ENCODE peak calls at places on chromosomes 6 and 20, in eight cellular contexts. C, O, P, H, V, K, R and I are unnamed samples.
A peak's percentile ranks its signal among the peaks of the same experiment; 100 is the strongest.

GRCh38 chr6:11434565-11435326 is 102.8 kb upstream of the TMEM170B start:
- DNase-seq in P (no peak), V (peak; percentile 71), R (peak; percentile 42), K (no peak), H (peak; percentile 95), O (peak; percentile 100), C (no peak), I (no peak)

GRCh38 chr6:53377793-53378192 is 29.0 kb upstream of the ELOVL5 start:
- DNase-seq in O (no peak), K (no peak), C (no peak), R (no peak), H (no peak), V (no peak), P (no peak), I (no peak)

GRCh38 chr6:143125455-143125854 is 64.8 kb downstream of the AIG1 start:
- DNase-seq in V (no peak), C (no peak), K (no peak), O (no peak), P (no peak), H (no peak), R (no peak), I (no peak)

GRCh38 chr20:7285918-7286556 is 518.6 kb downstream of the BMP2 start:
- DNase-seq in C (no peak), H (peak; percentile 81), P (peak; percentile 82), R (peak; percentile 79), O (peak; percentile 80), V (peak; percentile 86), K (peak; percentile 48), I (peak; percentile 44)

GRCh38 chr20:48820649-48820973 is 7.2 kb downstream of the PREX1 start:
- DNase-seq in K (no peak), O (no peak), V (no peak), P (no peak), C (no peak), H (no peak), R (no peak), I (no peak)

GRCh38 chr6:117496383-117496990 is 14.0 kb downstream of the DCBLD1 start:
- DNase-seq in O (no peak), H (no peak), C (no peak), V (no peak), R (no peak), P (no peak), K (no peak), I (no peak)

GRCh38 chr6:27726620-27727023 is 185.6 kb downstream of the OR2B2 start:
- DNase-seq in O (peak; percentile 38), K (peak; percentile 69), V (no peak), P (no peak), C (peak; percentile 17), R (no peak), H (peak; percentile 71), I (no peak)

GRCh38 chr20:48459729-48460395 is 367.9 kb downstream of the PREX1 start:
- DNase-seq in O (no peak), H (no peak), C (no peak), R (no peak), K (no peak), V (no peak), P (peak; percentile 25), I (no peak)

GRCh38 chr6:16481680-16482079 is 243.3 kb downstream of the GMPR start:
- DNase-seq in R (no peak), V (no peak), K (no peak), C (no peak), H (no peak), O (no peak), P (no peak), I (no peak)

GRCh38 chr20:61569836-61570235 is 317.8 kb downstream of the CDH4 start:
- DNase-seq in K (no peak), V (no peak), O (no peak), R (no peak), C (no peak), H (no peak), P (no peak), I (no peak)

GRCh38 chr6:26311012-26311384 is 54.0 kb upstream of the BTN3A2 start:
- DNase-seq in C (no peak), R (no peak), K (peak; percentile 87), P (no peak), V (no peak), O (peak; percentile 38), H (peak; percentile 69), I (peak; percentile 36)

GRCh38 chr6:8953310-8953709 is 518.0 kb upstream of the SLC35B3 start:
- DNase-seq in P (no peak), R (no peak), V (no peak), C (no peak), H (no peak), O (no peak), K (no peak), I (no peak)

DNA sequence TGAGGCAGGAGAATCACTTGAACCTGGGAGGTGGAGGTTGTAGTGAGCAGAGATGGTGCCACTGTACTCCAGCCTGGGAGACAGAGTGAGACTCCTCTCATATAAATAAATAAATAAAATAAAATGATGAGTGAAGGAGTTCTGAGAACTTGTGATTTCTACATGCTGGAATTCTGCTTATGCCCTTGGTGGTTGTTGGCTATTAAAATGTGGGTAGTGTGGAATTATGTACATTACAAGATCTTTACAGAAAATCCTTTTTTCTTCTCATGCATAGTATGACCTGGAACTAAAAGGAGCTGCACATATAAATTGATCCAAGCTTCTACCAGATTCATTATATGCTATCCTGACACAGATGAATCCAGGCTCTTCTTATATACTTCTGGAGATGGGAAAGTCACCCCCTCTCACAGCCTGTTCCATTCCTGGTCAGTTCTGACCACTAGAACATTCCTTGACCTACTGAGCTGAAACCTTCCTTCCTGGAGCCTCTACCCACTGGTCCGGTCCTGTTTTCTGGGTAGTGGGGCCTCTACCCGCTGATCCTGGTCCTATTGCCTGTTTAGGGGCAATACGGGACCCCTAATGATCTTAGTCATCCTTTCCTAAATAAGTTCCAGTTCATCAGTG is 37.7 kb upstream of the TAF8 start:
- DNase-seq in P (no peak), K (no peak), R (no peak), C (no peak), H (no peak), O (no peak), V (no peak), I (no peak)
- H3K4me3 ChIP-seq in P (no peak overlapping the region), K (no peak overlapping the region), R (no peak overlapping the region), C (no peak overlapping the region), H (no peak overlapping the region), O (no peak overlapping the region), V (no peak overlapping the region), I (no peak overlapping the region)

GRCh38 chr6:36769161-36769675 is 70.0 kb downstream of the CPNE5 start:
- DNase-seq in V (no peak), P (no peak), K (no peak), R (no peak), O (no peak), H (no peak), C (peak; percentile 19), I (no peak)
- TF ChIP-seq EP300 in V (no peak), P (no peak), K (no peak), R (no peak), O (no peak), H (no peak), C (no peak), I (no peak)

GRCh38 chr6:33788694-33789549 is at the start of gene LEMD2:
- DNase-seq in K (peak; percentile 98), C (peak; percentile 71), V (peak; percentile 90), R (peak; percentile 94), O (peak; percentile 81), H (peak; percentile 92), P (peak; percentile 97), I (peak; percentile 97)

GRCh38 chr6:33786736-33787135 is 2.2 kb downstream of the LEMD2 start:
- DNase-seq in P (no peak), V (no peak), H (no peak), R (no peak), K (no peak), O (no peak), C (no peak), I (no peak)

GRCh38 chr6:33787954-33788693 is 806 bp downstream of the LEMD2 start:
- DNase-seq in K (peak; percentile 75), O (peak; percentile 46), H (peak; percentile 63), V (peak; percentile 68), C (no peak), P (peak; percentile 95), R (peak; percentile 65), I (peak; percentile 75)

GRCh38 chr6:33785766-33786165 is 3.2 kb downstream of the LEMD2 start:
- DNase-seq in V (no peak), C (no peak), R (no peak), H (no peak), O (no peak), K (no peak), P (no peak), I (no peak)

GRCh38 chr6:33787336-33787953 is 1.5 kb downstream of the LEMD2 start:
- DNase-seq in H (no peak), K (no peak), C (no peak), R (no peak), O (no peak), P (no peak), V (no peak), I (no peak)
- H3K4me1 ChIP-seq in H (peaks cover 24% of the 10 kb centered on the region), K (peaks cover 10% of the 10 kb centered on the region), C (peaks cover 23% of the 10 kb centered on the region), R (peaks cover 48% of the 10 kb centered on the region), O (peaks cover 29% of the 10 kb centered on the region), P (peaks cover 46% of the 10 kb centered on the region), V (peaks cover 39% of the 10 kb centered on the region), I (peaks cover 22% of the 10 kb centered on the region)

GRCh38 chr6:125198285-125199009 is 44.9 kb downstream of the TPD52L1 start:
- DNase-seq in R (no peak), H (peak; percentile 38), P (no peak), O (no peak), V (no peak), K (no peak), C (no peak), I (no peak)

GRCh38 chr6:125195526-125195925 is 42.0 kb downstream of the TPD52L1 start:
- DNase-seq in P (no peak), O (no peak), K (no peak), V (no peak), H (no peak), C (no peak), R (no peak), I (no peak)

GRCh38 chr6:125194980-125195379 is 41.4 kb downstream of the TPD52L1 start:
- DNase-seq in K (no peak), P (no peak), H (no peak), C (no peak), R (no peak), O (no peak), V (no peak), I (no peak)

GRCh38 chr6:125197795-125198269 is 44.3 kb downstream of the TPD52L1 start:
- DNase-seq in R (peak; percentile 87), C (no peak), P (peak; percentile 76), H (peak; percentile 90), V (peak; percentile 63), O (no peak), K (peak; percentile 36), I (peak; percentile 70)

DNA sequence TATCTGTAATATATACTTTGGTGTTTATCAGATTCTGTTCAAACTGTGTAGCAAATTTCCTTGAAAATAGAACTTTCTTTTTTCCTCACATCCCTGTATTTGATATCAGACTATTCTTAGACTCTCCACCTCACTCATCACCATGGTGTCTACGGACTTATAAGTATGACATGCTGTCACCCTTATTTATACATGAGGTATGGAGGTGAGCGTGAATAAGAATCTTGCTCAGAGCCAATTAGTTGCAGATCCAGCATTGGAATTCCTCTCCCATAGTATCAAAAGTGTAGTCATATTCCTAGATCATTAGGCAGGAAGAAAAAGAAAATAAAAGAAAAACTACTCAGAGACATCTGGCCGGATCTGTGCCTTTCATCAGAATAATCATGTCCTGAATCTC is 43.0 kb downstream of the TPD52L1 start:
- DNase-seq in O (no peak), R (no peak), V (no peak), K (no peak), H (no peak), C (no peak), P (no peak), I (no peak)
- H3K4me3 ChIP-seq in O (no peak overlapping the region), R (no peak overlapping the region), V (no peak overlapping the region), K (no peak overlapping the region), H (peak overlapping the region; percentile 27), C (no peak overlapping the region), P (no peak overlapping the region), I (no peak overlapping the region)